ENCODE peak calls at places on chromosomes 3 and 15, in eight cellular contexts. O is HT-29; Z is SW 1271; U is stimulated activated CD8-positive, alpha-beta memory T cell treated with anti-CD3 and anti-CD28 coated beads, Interleukin-7, amount 100 ng/mL, for 1 hour; E is NCI-H1105; P is breast epithelium; J is left ventricle myocardium superior; S is iris pigment epithelial cell. G is an unnamed sample.

GRCh38 chr3:67458406-67458805 is 196.0 kb downstream of the SUCLG2 start:
- DNase-seq in S (peak; percentile 81), Z (no peak), P (no peak), J (no peak), O (no peak), U (no peak), E (no peak), G (no peak)

GRCh38 chr3:111652492-111653180 is 57.5 kb upstream of the ZBED2 start:
- DNase-seq in E (no peak), S (no peak), P (no peak), O (no peak), Z (no peak), J (no peak), U (no peak), G (no peak)

GRCh38 chr3:47016934-47017435 is 37.5 kb downstream of the NBEAL2 start:
- DNase-seq in S (peak; percentile 91), U (no peak), E (no peak), O (no peak), P (no peak), Z (no peak), J (no peak), G (no peak)

GRCh38 chr3:188947983-188948657 is 223.7 kb upstream of the TPRG1 start:
- DNase-seq in Z (no peak), J (peak; percentile 93), O (peak; percentile 20), P (peak; percentile 98), U (no peak), S (peak; percentile 99), E (peak; percentile 99), G (no peak)

GRCh38 chr3:23075478-23075877 is 127.6 kb upstream of the UBE2E2 start:
- DNase-seq in P (no peak), O (no peak), S (peak; percentile 58), Z (no peak), E (no peak), U (no peak), J (no peak), G (no peak)

GRCh38 chr15:92098869-92099268 is 245.4 kb downstream of the SLCO3A1 start:
- DNase-seq in Z (no peak), E (no peak), S (no peak), J (peak; percentile 50), O (no peak), U (no peak), P (no peak), G (no peak)

GRCh38 chr3:152497457-152497856 is 228.7 kb downstream of the MBNL1 start:
- DNase-seq in P (no peak), Z (no peak), E (no peak), U (no peak), S (peak; percentile 91), J (no peak), O (no peak), G (no peak)

GRCh38 chr15:40217166-40217785 is 21.6 kb upstream of the PAK6 start:
- DNase-seq in U (no peak), P (peak; percentile 43), E (peak; percentile 42), J (no peak), Z (peak; percentile 7), O (peak; percentile 97), S (peak; percentile 51), G (peak; percentile 65)

GRCh38 chr3:107085261-107085660 is 292.0 kb upstream of the CCDC54 start:
- DNase-seq in Z (no peak), S (peak; percentile 19), E (no peak), U (no peak), O (no peak), P (no peak), J (no peak), G (no peak)

GRCh38 chr3:129577356-129577755 is 29.1 kb downstream of the PLXND1 start:
- DNase-seq in J (peak; percentile 87), E (no peak), S (no peak), P (peak; percentile 34), O (no peak), U (no peak), Z (no peak), G (no peak)

GRCh38 chr3:39000008-39000450 is 51.7 kb downstream of the SCN11A start:
- DNase-seq in O (peak; percentile 53), U (no peak), P (no peak), S (peak; percentile 74), E (peak; percentile 30), Z (peak; percentile 66), J (no peak), G (peak; percentile 16)

GRCh38 chr3:194328080-194328571 is 23.0 kb downstream of the CPN2 start:
- DNase-seq in S (peak; percentile 58), U (no peak), E (no peak), Z (no peak), O (peak; percentile 54), J (no peak), P (no peak), G (peak; percentile 23)

GRCh38 chr3:159077860-159078259 is 276.0 kb downstream of the MFSD1 start:
- DNase-seq in O (no peak), E (no peak), U (no peak), P (no peak), Z (no peak), J (no peak), S (peak; percentile 96), G (no peak)

GRCh38 chr3:50445919-50446318 is 57.5 kb downstream of the CACNA2D2 start:
- DNase-seq in J (no peak), E (no peak), O (no peak), S (no peak), Z (no peak), U (no peak), P (no peak), G (no peak)

GRCh38 chr3:6142707-6143106 is 718.2 kb upstream of the GRM7 start:
- DNase-seq in Z (no peak), S (no peak), E (no peak), J (no peak), O (no peak), U (no peak), P (no peak), G (no peak)

G was measured in central memory CD4-positive, alpha-beta T cell.